ENCODE peak calls at places on chromosome 1, in ten cellular contexts. S is H7; V is stimulated activated effector memory CD8-positive, alpha-beta T cell treated with anti-CD3 and anti-CD28 coated beads, Interleukin-12 subunit alpha, Interleukin-12 subunit beta, amount 100 ng/mL, for 72 hours; T is stimulated activated naive CD8-positive, alpha-beta T cell treated with anti-CD3 and anti-CD28 coated beads, Interleukin-15, amount 100 ng/mL, for 72 hours; G is left cardiac atrium; U is GM10248; Z is amniotic stem cell; I is HEK293T; W is colonic mucosa; C is T1000. Y is an unnamed sample.

GRCh38 chr1:20031836-20032235 is 38.2 kb upstream of the PLA2G5 start:
- DNase-seq in Z (no peak), G (no peak), I (no peak), V (no peak), T (no peak), U (no peak), W (no peak), S (no peak), C (no peak), Y (no peak)

GRCh38 chr1:226679853-226680516 is 59.1 kb downstream of the ITPKB start:
- DNase-seq in U (peak; percentile 81), W (peak; percentile 87), S (peak; percentile 95), C (no peak), G (peak; percentile 90), T (peak; percentile 74), Z (peak; percentile 29), V (peak; percentile 54), I (peak; percentile 67), Y (no peak)

GRCh38 chr1:169650551-169650950 is 20.6 kb upstream of the SELP start:
- DNase-seq in G (no peak), C (no peak), U (no peak), W (no peak), Z (no peak), I (no peak), V (no peak), T (no peak), S (no peak), Y (no peak)

GRCh38 chr1:153919879-153920852 is 2.6 kb downstream of the GATAD2B start:
- DNase-seq in S (no peak), T (no peak), G (no peak), Z (no peak), C (no peak), W (no peak), I (peak; percentile 17), V (no peak), U (no peak), Y (no peak)

GRCh38 chr1:198156745-198157240 is at the start of gene NEK7:
- DNase-seq in U (peak; percentile 79), C (peak; percentile 71), I (peak; percentile 82), G (peak; percentile 90), V (peak; percentile 63), W (peak; percentile 90), S (peak; percentile 90), T (peak; percentile 71), Z (peak; percentile 70), Y (peak; percentile 65)

GRCh38 chr1:117580436-117580835 is 25.4 kb upstream of the TENT5C start:
- DNase-seq in U (no peak), G (no peak), W (no peak), Z (no peak), I (no peak), S (no peak), V (no peak), C (no peak), T (no peak), Y (no peak)

GRCh38 chr1:164765557-164765956 is 206.6 kb downstream of the PBX1 start:
- DNase-seq in W (no peak), T (no peak), Z (peak; percentile 71), U (no peak), C (no peak), G (no peak), I (no peak), V (no peak), S (no peak), Y (no peak)

GRCh38 chr1:29136463-29136915 is 12.8 kb upstream of the TMEM200B start:
- DNase-seq in C (no peak), V (no peak), W (no peak), T (no peak), U (no peak), Z (no peak), I (peak; percentile 62), S (peak; percentile 77), G (peak; percentile 42), Y (no peak)

GRCh38 chr1:6601049-6601864 is 1.4 kb downstream of the KLHL21 start:
- DNase-seq in U (peak; percentile 75), V (peak; percentile 62), G (peak; percentile 79), C (peak; percentile 90), I (no peak), W (peak; percentile 86), Z (peak; percentile 88), S (peak; percentile 76), T (peak; percentile 89), Y (peak; percentile 72)

GRCh38 chr1:226495716-226496115 is 52.8 kb upstream of the STUM start:
- DNase-seq in S (no peak), U (no peak), C (no peak), T (no peak), Z (no peak), G (no peak), I (no peak), W (no peak), V (no peak), Y (no peak)

GRCh38 chr1:52487632-52488031 is 65.3 kb downstream of the TUT4 start:
- DNase-seq in U (no peak), S (no peak), G (no peak), V (no peak), W (no peak), Z (no peak), C (no peak), I (no peak), T (no peak), Y (no peak)

GRCh38 chr1:48200166-48200900 is 22.2 kb upstream of the SLC5A9 start:
- DNase-seq in U (no peak), I (no peak), C (no peak), S (no peak), G (no peak), Z (no peak), W (no peak), T (no peak), V (no peak), Y (no peak)

GRCh38 chr1:6358144-6358624 is 35.4 kb downstream of the ACOT7 start:
- DNase-seq in U (no peak), I (no peak), V (no peak), W (no peak), C (no peak), S (peak; percentile 41), G (no peak), T (no peak), Z (no peak), Y (no peak)

GRCh38 chr1:41647202-41648135 is 163.0 kb upstream of the EDN2 start:
- DNase-seq in G (no peak), V (no peak), I (no peak), W (no peak), T (peak; percentile 4), U (no peak), Z (no peak), S (no peak), C (no peak), Y (no peak)

GRCh38 chr1:3188150-3188971 is 119.4 kb downstream of the PRDM16 start:
- DNase-seq in T (no peak), V (no peak), C (no peak), U (no peak), G (no peak), I (no peak), Z (no peak), S (no peak), W (no peak), Y (no peak)

GRCh38 chr1:58201492-58202106 is 344.9 kb downstream of the OMA1 start:
- DNase-seq in U (no peak), V (no peak), S (no peak), Z (no peak), I (no peak), C (no peak), T (no peak), W (no peak), G (no peak), Y (no peak)